ENCODE peak calls at places on chromosome 15, in seven cellular contexts. J, H, X, R, C, P and E are unnamed samples.

GRCh38 chr15:39756806-39757522 is 25.7 kb downstream of the FSIP1 start:
- DNase-seq in C (no peak), J (peak; percentile 62), X (peak; percentile 65), R (peak; percentile 44), H (no peak), P (no peak), E (no peak)

GRCh38 chr15:23628612-23629233 is 18.9 kb downstream of the MAGEL2 start:
- DNase-seq in H (no peak), C (no peak), P (no peak), J (no peak), X (no peak), R (no peak), E (no peak)

GRCh38 chr15:51139091-51139490 is 44.4 kb upstream of the TNFAIP8L3 start:
- DNase-seq in P (no peak), R (peak; percentile 68), X (no peak), H (no peak), J (peak; percentile 67), C (no peak), E (no peak)

GRCh38 chr15:73927003-73927475 is 777 bp downstream of the LOXL1 start:
- DNase-seq in H (no peak), R (no peak), P (peak; percentile 64), J (no peak), X (no peak), C (peak; percentile 75), E (no peak)

GRCh38 chr15:101499863-101500713 is 10.6 kb upstream of the PCSK6 start:
- DNase-seq in X (no peak), J (no peak), C (peak; percentile 94), H (peak; percentile 71), R (no peak), P (no peak), E (no peak)

GRCh38 chr15:92463826-92464225 is 70.1 kb downstream of the ST8SIA2 start:
- DNase-seq in X (no peak), P (no peak), C (no peak), R (peak; percentile 32), H (no peak), J (peak; percentile 51), E (no peak)

GRCh38 chr15:29613951-29614382 is 208.3 kb downstream of the TJP1 start:
- DNase-seq in R (no peak), C (peak; percentile 31), P (no peak), H (no peak), X (no peak), J (no peak), E (no peak)

GRCh38 chr15:51030649-51031316 is 63.9 kb downstream of the TNFAIP8L3 start:
- DNase-seq in X (peak; percentile 92), R (peak; percentile 83), C (peak; percentile 23), P (no peak), J (peak; percentile 85), H (no peak), E (no peak)

GRCh38 chr15:58111718-58112104 is 26.5 kb upstream of the AQP9 start:
- DNase-seq in C (no peak), H (no peak), J (no peak), X (no peak), R (no peak), P (no peak), E (no peak)

GRCh38 chr15:87200149-87200548 is 1056.4 kb downstream of the NTRK3 start:
- DNase-seq in C (no peak), R (no peak), J (no peak), P (no peak), H (no peak), X (no peak), E (no peak)

GRCh38 chr15:83837946-83838571 is 184.1 kb downstream of the ADAMTSL3 start:
- DNase-seq in H (peak; percentile 33), J (no peak), X (peak; percentile 24), C (peak; percentile 70), R (no peak), P (peak; percentile 56), E (no peak)

GRCh38 chr15:68820205-68820588 is 498 bp downstream of the ANP32A start:
- DNase-seq in J (no peak), P (peak; percentile 49), R (no peak), C (peak; percentile 46), X (no peak), H (peak; percentile 57), E (no peak)

DNA sequence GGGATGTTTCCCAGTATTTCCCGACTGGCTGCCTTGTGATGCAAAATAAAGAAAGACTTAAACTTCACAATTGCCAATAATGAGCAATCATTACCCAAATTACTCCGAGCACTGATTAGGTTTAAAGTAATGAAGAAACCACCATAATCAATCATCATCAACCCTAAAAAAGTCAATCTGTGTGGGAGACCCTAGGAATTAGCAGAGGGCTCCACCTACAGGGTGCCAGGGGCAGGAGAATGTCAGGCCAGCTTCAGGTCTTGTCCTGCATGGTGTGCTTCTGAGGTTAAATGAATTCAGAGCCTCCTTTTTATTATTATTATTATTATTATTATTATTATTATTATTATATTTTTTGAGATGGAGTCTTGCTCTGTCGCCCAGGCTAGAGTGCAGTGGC is 478.0 kb upstream of the ARRDC4 start:
- DNase-seq in C (no peak), P (no peak), X (no peak), R (no peak), J (no peak), H (no peak), E (no peak)
- TF ChIP-seq CTCF in C (no peak), P (no peak), X (no peak), R (no peak), J (no peak), H (no peak), E (peak; percentile 39)

DNA sequence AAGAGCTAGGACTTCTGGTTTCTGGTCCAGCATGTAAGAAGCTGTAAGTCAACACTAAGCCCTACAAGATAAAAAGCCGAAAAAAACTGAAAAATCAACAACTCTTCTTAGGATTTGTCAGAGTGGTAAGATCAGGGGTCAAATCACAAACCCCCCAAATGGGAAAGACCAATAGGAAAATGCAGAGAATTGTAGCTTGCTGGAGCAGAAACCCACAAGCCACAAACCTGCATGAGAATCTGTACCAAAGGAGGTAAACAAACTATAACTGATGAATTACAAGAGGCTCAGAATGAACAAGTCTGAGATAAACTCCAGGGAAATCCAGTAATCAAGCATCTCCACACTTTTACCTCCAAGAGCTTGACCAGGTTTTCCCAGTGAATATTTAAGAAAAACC is 36.0 kb downstream of the RFX7 start:
- DNase-seq in J (peak; percentile 44), C (no peak), H (no peak), X (no peak), P (no peak), R (peak; percentile 36), E (peak; percentile 1)
- H3K4me3 ChIP-seq in J (no peak overlapping the region), C (no peak overlapping the region), H (no peak overlapping the region), X (no peak overlapping the region), P (no peak overlapping the region), R (no peak overlapping the region), E (no peak overlapping the region)

DNA sequence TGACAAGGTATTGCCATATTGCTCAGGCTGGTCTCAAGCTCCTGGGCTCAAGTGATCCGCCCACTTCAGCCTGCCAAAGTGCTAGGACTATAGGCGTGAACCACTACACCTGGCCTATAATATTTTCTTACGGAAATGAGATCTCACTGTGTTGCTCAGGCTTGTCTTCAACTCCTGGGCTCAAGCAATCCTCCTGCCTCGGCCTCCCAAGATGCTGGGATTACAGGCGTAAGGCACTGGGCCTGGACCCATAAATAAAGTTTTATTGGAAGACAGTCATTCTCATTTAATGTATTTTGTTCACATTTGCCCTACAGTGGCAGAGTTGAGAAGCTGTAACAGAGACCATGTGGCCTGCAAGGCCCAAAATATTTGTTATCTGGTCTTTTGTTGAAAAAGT is 142.1 kb downstream of the RBPMS2 start:
- DNase-seq in C (no peak), R (no peak), J (no peak), H (no peak), X (no peak), P (no peak), E (no peak)
- H3K36me3 ChIP-seq in C (no peaks in the 10 kb centered on the region), R (peaks cover 3% of the 10 kb centered on the region), J (no peaks in the 10 kb centered on the region), H (peaks cover 3% of the 10 kb centered on the region), X (peaks cover 1% of the 10 kb centered on the region), P (no peaks in the 10 kb centered on the region), E (no peaks in the 10 kb centered on the region)

GRCh38 chr15:63252292-63252691 is 25.1 kb upstream of the APH1B start:
- DNase-seq in J (no peak), C (no peak), X (no peak), H (no peak), P (no peak), R (no peak), E (no peak)
- TF ChIP-seq CTCF in J (no peak), C (no peak), X (no peak), H (no peak), P (no peak), R (no peak), E (no peak)

GRCh38 chr15:64905941-64906340 is 5.8 kb upstream of the ANKDD1A start:
- DNase-seq in H (no peak), C (no peak), X (no peak), P (no peak), J (no peak), R (no peak), E (no peak)

GRCh38 chr15:64903331-64903950 is 8.3 kb upstream of the ANKDD1A start:
- DNase-seq in R (no peak), J (no peak), H (no peak), C (no peak), X (no peak), P (no peak), E (no peak)

GRCh38 chr15:64906402-64906801 is 5.3 kb upstream of the ANKDD1A start:
- DNase-seq in H (no peak), C (no peak), P (no peak), J (no peak), X (no peak), R (no peak), E (no peak)

GRCh38 chr15:64904189-64904588 is 7.5 kb upstream of the ANKDD1A start:
- DNase-seq in P (no peak), H (no peak), X (no peak), C (no peak), R (no peak), J (no peak), E (no peak)

GRCh38 chr15:64905119-64905831 is 6.4 kb upstream of the ANKDD1A start:
- DNase-seq in P (peak; percentile 73), C (peak; percentile 75), J (peak; percentile 68), H (peak; percentile 83), X (peak; percentile 34), R (peak; percentile 42), E (no peak)
- H3K4me3 ChIP-seq in P (peak overlapping the region; percentile 34), C (no peak overlapping the region), J (peak overlapping the region; percentile 44), H (peak overlapping the region; percentile 59), X (no peak overlapping the region), R (peak overlapping the region; percentile 57), E (peak overlapping the region; percentile 25)

DNA sequence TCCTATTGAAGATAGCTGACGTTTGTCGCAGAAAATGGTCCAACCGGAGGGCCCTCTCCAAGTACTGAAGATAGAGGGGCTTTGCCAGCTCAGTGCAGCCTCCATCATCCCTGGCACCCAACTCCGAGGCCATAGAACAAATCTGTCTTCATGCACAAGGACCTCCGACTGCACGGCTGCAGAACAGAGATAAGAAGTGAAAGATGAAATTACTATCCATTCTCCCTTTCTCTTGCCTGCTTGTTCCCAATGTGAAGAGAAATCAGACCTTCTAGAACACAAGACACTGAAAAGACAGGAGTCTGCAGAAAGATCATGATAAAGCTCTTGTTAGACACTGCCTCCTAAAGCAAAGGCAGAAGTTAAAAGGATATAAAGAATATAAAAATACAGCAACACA is 19.9 kb downstream of the INO80 start:
- DNase-seq in H (no peak), P (no peak), R (no peak), C (no peak), X (no peak), J (no peak), E (no peak)
- H3K36me3 ChIP-seq in H (peaks cover 25% of the 10 kb centered on the region), P (no peaks in the 10 kb centered on the region), R (peaks cover 31% of the 10 kb centered on the region), C (peaks cover 4% of the 10 kb centered on the region), X (peaks cover 8% of the 10 kb centered on the region), J (peaks cover 11% of the 10 kb centered on the region), E (no peaks in the 10 kb centered on the region)